ENCODE peak calls at places on chromosomes 1 and 21, in four cellular contexts. F is neuronal stem cell, O is dorsolateral prefrontal cortex, S is ELR. G is an unnamed sample.

GRCh38 chr1:147168626-147169058 is 3.6 kb downstream of the PRKAB2 start:
- DNase-seq in F (no peak), O (peak; percentile 6), S (peak; percentile 47), G (no peak)

GRCh38 chr1:110150330-110151174 is at the start of gene SLC6A17:
- DNase-seq in F (peak; percentile 45), O (peak; percentile 81), S (peak; percentile 86), G (peak; percentile 47)

GRCh38 chr1:21077085-21077484 is 99.6 kb downstream of the EIF4G3 start:
- DNase-seq in F (no peak), O (no peak), S (peak; percentile 81), G (no peak)

GRCh38 chr1:95311006-95311405 is 77.0 kb downstream of the RWDD3 start:
- DNase-seq in F (no peak), O (no peak), S (peak; percentile 9), G (no peak)

GRCh38 chr1:232377494-232377770 is 252.5 kb downstream of the SIPA1L2 start:
- DNase-seq in F (no peak), O (no peak), S (peak; percentile 18), G (no peak)

GRCh38 chr1:70966018-70966638 is 81.5 kb downstream of the PTGER3 start:
- DNase-seq in F (no peak), O (no peak), S (peak; percentile 37), G (no peak)

GRCh38 chr1:244210884-244211558 is 159.9 kb downstream of the ZBTB18 start:
- DNase-seq in F (peak; percentile 21), O (no peak), S (peak; percentile 26), G (no peak)

GRCh38 chr1:110544753-110545152 is 25.8 kb upstream of the KCNA10 start:
- DNase-seq in F (no peak), O (no peak), S (no peak), G (no peak)

GRCh38 chr1:52916241-52916975 is 5.1 kb downstream of the ECHDC2 start:
- DNase-seq in F (no peak), O (no peak), S (no peak), G (no peak)

GRCh38 chr21:35420658-35421057 is 371.6 kb upstream of the RUNX1 start:
- DNase-seq in F (no peak), O (no peak), S (no peak), G (no peak)

GRCh38 chr1:41371630-41372599 is 10.7 kb downstream of the FOXO6 start:
- DNase-seq in F (no peak), O (no peak), S (no peak), G (peak; percentile 90)

GRCh38 chr1:90616395-90616794 is 100.7 kb downstream of the BARHL2 start:
- DNase-seq in F (no peak), O (peak; percentile 50), S (peak; percentile 36), G (no peak)

GRCh38 chr1:216215169-216215568 is 208.1 kb downstream of the USH2A start:
- DNase-seq in F (no peak), O (no peak), S (peak; percentile 18), G (no peak)

GRCh38 chr1:13543927-13544556 is 30.2 kb upstream of the LRRC38 start:
- DNase-seq in F (peak; percentile 11), O (peak; percentile 83), S (no peak), G (peak; percentile 8)

GRCh38 chr1:175969236-175969635 is 225.8 kb upstream of the TNR start:
- DNase-seq in F (no peak), O (no peak), S (no peak), G (no peak)

GRCh38 chr1:156502749-156503671 is 2.4 kb upstream of the MEF2D start:
- DNase-seq in F (no peak), O (peak; percentile 55), S (peak; percentile 97), G (peak; percentile 27)

GRCh38 chr1:170993717-170994116 is 58.4 kb downstream of the MROH9 start:
- DNase-seq in F (no peak), O (no peak), S (no peak), G (no peak)

GRCh38 chr1:22711591-22712501 is 1.2 kb downstream of the EPHB2 start:
- DNase-seq in F (no peak), O (no peak), S (peak; percentile 50), G (no peak)

GRCh38 chr1:156090822-156091188 is 8.5 kb upstream of the MEX3A start:
- DNase-seq in F (peak; percentile 83), O (peak; percentile 94), S (peak; percentile 86), G (peak; percentile 88)

GRCh38 chr21:37531402-37532042 is 164.9 kb downstream of the DYRK1A start:
- DNase-seq in F (no peak), O (peak; percentile 41), S (no peak), G (no peak)

GRCh38 chr1:32394890-32395415 is 712 bp upstream of the BSDC1 start:
- DNase-seq in F (no peak), O (no peak), S (peak; percentile 29), G (no peak)

GRCh38 chr1:43440358-43440757 is 13.4 kb downstream of the HYI start:
- DNase-seq in F (no peak), O (no peak), S (no peak), G (no peak)

GRCh38 chr1:109530457-109531204 is 9.0 kb upstream of the GPR61 start:
- DNase-seq in F (no peak), O (peak; percentile 53), S (no peak), G (peak; percentile 54)

GRCh38 chr21:45325206-45326168 is 37.8 kb upstream of the POFUT2 start:
- DNase-seq in F (no peak), O (no peak), S (no peak), G (no peak)

GRCh38 chr1:234923626-234924025 is 205.0 kb downstream of the TOMM20 start:
- DNase-seq in F (no peak), O (no peak), S (no peak), G (no peak)

GRCh38 chr1:167003711-167004110 is 14.6 kb downstream of the MAEL start:
- DNase-seq in F (no peak), O (no peak), S (no peak), G (no peak)

GRCh38 chr1:179014123-179014522 is 11.6 kb upstream of the FAM20B start:
- DNase-seq in F (no peak), O (no peak), S (no peak), G (no peak)

GRCh38 chr1:9753121-9753531 is 70.6 kb downstream of the CLSTN1 start:
- DNase-seq in F (no peak), O (peak; percentile 68), S (peak; percentile 75), G (no peak)

G was measured in caudate nucleus.